ENCODE peak calls at places on chromosomes 4 and X, in eight cellular contexts. W, A, F, V, S, L, K and Z are unnamed samples.

GRCh38 chr4:120692964-120693363 is 229.6 kb downstream of the PRDM5 start:
- DNase-seq in W (no peak), A (peak; percentile 87), F (no peak), V (no peak), S (peak; percentile 57), L (no peak), K (no peak), Z (no peak)

GRCh38 chr4:94534401-94535312 is 82.9 kb downstream of the PDLIM5 start:
- DNase-seq in W (no peak), A (no peak), F (peak; percentile 62), V (no peak), S (no peak), L (no peak), K (no peak), Z (no peak)

GRCh38 chr4:176584031-176584430 is 208.7 kb downstream of the VEGFC start:
- DNase-seq in W (no peak), A (peak; percentile 37), F (no peak), V (no peak), S (no peak), L (no peak), K (no peak), Z (no peak)

GRCh38 chrX:26851981-26852380 is 611.2 kb downstream of the PPP4R3C start:
- DNase-seq in W (no peak), A (peak; percentile 34), F (no peak), V (no peak), S (no peak), L (no peak), K (no peak), Z (no peak)

GRCh38 chrX:41561045-41561444 is 113.9 kb downstream of the NYX start:
- DNase-seq in W (no peak), A (peak; percentile 87), F (no peak), V (no peak), S (peak; percentile 52), L (peak; percentile 28), K (no peak), Z (no peak)

GRCh38 chr4:24651266-24651665 is 66.9 kb upstream of the DHX15 start:
- DNase-seq in W (no peak), A (no peak), F (no peak), V (no peak), S (no peak), L (no peak), K (no peak), Z (no peak)

GRCh38 chrX:110321081-110321480 is 3.2 kb upstream of the AMMECR1 start:
- DNase-seq in W (no peak), A (no peak), F (no peak), V (no peak), S (no peak), L (no peak), K (no peak), Z (no peak)

GRCh38 chrX:45172890-45173289 is 27.8 kb downstream of the DIPK2B start:
- DNase-seq in W (no peak), A (peak; percentile 20), F (peak; percentile 69), V (no peak), S (peak; percentile 16), L (no peak), K (no peak), Z (no peak)

GRCh38 chrX:146454363-146454762 is 355.2 kb upstream of the CXorf51B start:
- DNase-seq in W (no peak), A (no peak), F (no peak), V (no peak), S (no peak), L (no peak), K (no peak), Z (no peak)

GRCh38 chrX:106249706-106250379 is 81.7 kb downstream of the PWWP3B start:
- DNase-seq in W (no peak), A (peak; percentile 37), F (no peak), V (no peak), S (no peak), L (no peak), K (no peak), Z (no peak)

GRCh38 chrX:80578518-80579105 is 158.4 kb downstream of the TENT5D start:
- DNase-seq in W (no peak), A (peak; percentile 3), F (no peak), V (no peak), S (no peak), L (no peak), K (no peak), Z (no peak)

GRCh38 chr4:48462363-48462762 is 20.8 kb upstream of the SLC10A4 start:
- DNase-seq in W (no peak), A (no peak), F (no peak), V (no peak), S (no peak), L (no peak), K (no peak), Z (no peak)

GRCh38 chrX:39484669-39485068 is 613.1 kb downstream of the BCOR start:
- DNase-seq in W (no peak), A (peak; percentile 5), F (no peak), V (no peak), S (no peak), L (no peak), K (no peak), Z (no peak)

DNA sequence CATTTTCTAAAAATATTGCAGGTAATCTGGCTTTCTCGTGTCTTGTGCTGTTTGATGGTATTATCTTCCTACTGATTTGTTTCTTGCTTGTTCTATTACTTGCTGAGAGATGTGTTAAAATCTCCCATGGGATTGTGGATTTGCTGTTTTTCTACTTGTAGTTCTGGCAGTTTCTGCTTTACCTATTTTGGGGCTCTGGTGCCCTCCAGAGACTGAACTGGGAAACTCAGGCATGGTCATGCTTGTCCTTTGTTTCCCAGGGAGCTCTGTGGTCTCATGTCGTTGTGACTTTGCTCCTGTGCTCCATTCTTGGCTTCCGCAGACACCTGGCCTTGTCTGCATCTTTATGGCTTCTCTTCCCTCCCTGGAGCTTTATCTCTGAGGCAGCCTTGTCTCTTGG is 39.5 kb downstream of the NSD2 start:
- DNase-seq in W (no peak), A (peak; percentile 68), F (no peak), V (peak; percentile 62), S (peak; percentile 33), L (no peak), K (peak; percentile 51), Z (peak; percentile 27)
- TF ChIP-seq CTCF in W (no peak), A (peak; percentile 80), F (peak; percentile 68), V (peak; percentile 73), S (peak; percentile 78), L (peak; percentile 60), K (no peak), Z (peak; percentile 71)

DNA sequence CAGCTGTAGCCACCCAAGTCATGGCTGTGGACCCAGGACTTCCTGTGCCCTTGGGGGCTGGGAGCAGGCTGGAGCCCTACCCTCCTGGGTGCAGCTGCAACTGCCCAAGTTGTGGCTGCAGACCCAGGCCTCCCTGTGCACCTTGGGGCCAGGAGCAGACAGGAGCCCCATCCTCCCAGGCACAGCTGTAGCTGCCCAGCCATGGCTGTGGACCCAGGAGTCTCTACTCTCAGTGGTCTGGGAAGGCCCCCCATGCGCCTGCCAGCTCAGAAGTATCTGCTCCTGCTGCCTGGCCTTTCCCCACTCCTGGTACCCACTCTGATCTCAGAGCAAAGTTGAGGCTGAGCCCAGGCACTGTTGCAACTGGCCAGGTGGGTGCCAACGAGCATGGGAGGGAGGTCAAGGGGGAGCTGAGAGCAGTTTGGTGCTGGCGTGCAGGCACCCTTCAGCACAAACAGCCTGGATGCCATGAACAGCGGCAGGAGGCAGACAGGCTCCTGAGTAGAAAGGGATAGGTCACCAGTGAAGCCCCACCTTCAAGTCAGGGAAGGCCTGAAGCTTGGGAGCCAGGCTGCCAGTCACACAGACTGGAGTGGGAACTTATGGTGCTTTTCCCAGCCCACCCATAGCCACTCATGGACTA is 21.5 kb downstream of the PRRG1 start:
- DNase-seq in W (no peak), A (no peak), F (no peak), V (no peak), S (no peak), L (no peak), K (no peak), Z (no peak)
- TF ChIP-seq CTCF in W (no peak), A (no peak), F (no peak), V (no peak), S (no peak), L (no peak), K (no peak), Z (no peak)

DNA sequence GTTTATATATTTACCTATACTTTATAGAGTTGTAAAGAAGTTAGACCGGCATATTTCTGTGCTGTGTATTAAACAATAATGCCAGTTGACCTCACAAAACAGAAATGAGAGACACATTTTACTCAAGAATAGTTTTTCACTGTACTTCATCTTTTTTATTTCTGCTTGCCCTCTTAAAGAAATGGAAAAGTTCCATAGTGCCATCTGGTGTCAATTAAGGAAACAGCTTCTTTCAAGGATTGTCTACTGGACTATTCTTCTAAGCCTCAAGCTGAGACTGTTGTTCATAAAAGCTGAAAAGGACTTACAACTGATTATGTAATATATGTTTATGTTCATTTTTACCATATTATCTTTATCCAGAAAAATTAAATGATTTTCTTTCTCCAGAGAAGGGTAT is 1523.8 kb downstream of the ARAP2 start:
- DNase-seq in W (no peak), A (peak; percentile 68), F (no peak), V (no peak), S (peak; percentile 21), L (no peak), K (no peak), Z (no peak)
- TF ChIP-seq CTCF in W (peak; percentile 48), A (peak; percentile 54), F (peak; percentile 69), V (peak; percentile 79), S (peak; percentile 45), L (peak; percentile 34), K (no peak), Z (peak; percentile 69)

DNA sequence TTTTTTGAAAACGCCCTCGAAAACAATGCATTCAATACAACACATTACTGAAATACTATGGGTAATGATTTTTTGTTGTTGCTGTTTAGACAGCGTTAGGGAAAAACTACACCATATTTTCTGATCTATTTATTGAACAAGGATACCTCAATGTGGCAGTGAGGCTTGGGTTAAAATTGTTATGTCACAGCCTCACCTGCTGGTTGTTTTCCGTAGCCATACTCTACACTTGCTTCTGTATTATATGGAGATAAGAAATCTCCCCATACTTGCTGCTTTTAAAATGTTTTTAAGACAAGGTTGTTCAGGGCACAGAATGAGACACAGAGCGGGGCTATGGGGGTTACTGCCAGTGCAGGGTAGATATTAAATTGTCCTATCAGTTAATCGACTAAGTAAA is 221.6 kb upstream of the FTHL17 start:
- DNase-seq in W (no peak), A (no peak), F (no peak), V (no peak), S (no peak), L (no peak), K (no peak), Z (no peak)
- TF ChIP-seq CTCF in W (no peak), A (no peak), F (no peak), V (peak; percentile 49), S (no peak), L (peak; percentile 54), K (no peak), Z (no peak)

GRCh38 chr4:3009422-3009821 is 46.1 kb downstream of the GRK4 start:
- DNase-seq in W (no peak), A (peak; percentile 6), F (no peak), V (peak; percentile 47), S (no peak), L (peak; percentile 19), K (no peak), Z (peak; percentile 23)
- TF ChIP-seq CTCF in W (no peak), A (peak; percentile 16), F (no peak), V (peak; percentile 59), S (peak; percentile 48), L (peak; percentile 61), K (no peak), Z (peak; percentile 49)

GRCh38 chrX:113747274-113747973 is 836.5 kb upstream of the HTR2C start:
- DNase-seq in W (no peak), A (no peak), F (no peak), V (no peak), S (no peak), L (no peak), K (no peak), Z (no peak)

GRCh38 chrX:113743069-113743468 is 840.8 kb upstream of the HTR2C start:
- DNase-seq in W (no peak), A (no peak), F (no peak), V (no peak), S (no peak), L (no peak), K (no peak), Z (no peak)

GRCh38 chrX:113741744-113742143 is 842.1 kb upstream of the HTR2C start:
- DNase-seq in W (no peak), A (peak; percentile 19), F (no peak), V (no peak), S (no peak), L (no peak), K (no peak), Z (no peak)
- TF ChIP-seq CTCF in W (no peak), A (no peak), F (peak; percentile 59), V (peak; percentile 65), S (no peak), L (peak; percentile 18), K (no peak), Z (peak; percentile 64)